ENCODE peak calls at places on chromosomes 5 and 9, in six cellular contexts. One of them, this sample, is unnamed.

GRCh38 chr5:136016945-136017530 is 11.8 kb upstream of the TGFBI start:
- DNase-seq in choroid plexus epithelial cell: peak
- DNase-seq in GM10248: no peak
- DNase-seq in HepG2: no peak
- DNase-seq in kidney epithelial cell: peak
- DNase-seq in sigmoid colon: peak
- DNase-seq in this sample: no peak

GRCh38 chr5:93893050-93893449 is 151.7 kb upstream of the POU5F2 start:
- DNase-seq in sigmoid colon: no peak
- DNase-seq in GM10248: no peak
- DNase-seq in HepG2: no peak
- DNase-seq in kidney epithelial cell: no peak
- DNase-seq in choroid plexus epithelial cell: no peak
- DNase-seq in this sample: no peak

GRCh38 chr5:122501087-122501435 is 189.0 kb downstream of the SNCAIP start:
- DNase-seq in GM10248: no peak
- DNase-seq in kidney epithelial cell: no peak
- DNase-seq in choroid plexus epithelial cell: peak
- DNase-seq in HepG2: no peak
- DNase-seq in sigmoid colon: no peak
- DNase-seq in this sample: no peak

GRCh38 chr9:78707481-78707977 is 410.6 kb downstream of the PSAT1 start:
- DNase-seq in choroid plexus epithelial cell: peak
- DNase-seq in GM10248: peak
- DNase-seq in kidney epithelial cell: no peak
- DNase-seq in HepG2: no peak
- DNase-seq in sigmoid colon: no peak
- DNase-seq in this sample: no peak

GRCh38 chr9:4902135-4902475 is 83.0 kb upstream of the JAK2 start:
- DNase-seq in GM10248: no peak
- DNase-seq in HepG2: peak
- DNase-seq in kidney epithelial cell: no peak
- DNase-seq in choroid plexus epithelial cell: no peak
- DNase-seq in sigmoid colon: no peak
- DNase-seq in this sample: no peak

GRCh38 chr9:95989304-95989703 is 113.8 kb downstream of the ERCC6L2 start:
- DNase-seq in sigmoid colon: no peak
- DNase-seq in HepG2: no peak
- DNase-seq in choroid plexus epithelial cell: no peak
- DNase-seq in GM10248: no peak
- DNase-seq in kidney epithelial cell: no peak
- DNase-seq in this sample: no peak

GRCh38 chr5:79011219-79011836 is 26.2 kb upstream of the ARSB start:
- DNase-seq in HepG2: no peak
- DNase-seq in GM10248: no peak
- DNase-seq in choroid plexus epithelial cell: peak
- DNase-seq in sigmoid colon: no peak
- DNase-seq in kidney epithelial cell: no peak
- DNase-seq in this sample: no peak

GRCh38 chr9:106203832-106204516 is 509.6 kb downstream of the TMEM38B start:
- DNase-seq in kidney epithelial cell: no peak
- DNase-seq in GM10248: no peak
- DNase-seq in choroid plexus epithelial cell: no peak
- DNase-seq in HepG2: no peak
- DNase-seq in sigmoid colon: no peak
- DNase-seq in this sample: no peak

GRCh38 chr9:69115621-69116020 is 58.5 kb upstream of the TJP2 start:
- DNase-seq in kidney epithelial cell: no peak
- DNase-seq in HepG2: no peak
- DNase-seq in GM10248: no peak
- DNase-seq in sigmoid colon: no peak
- DNase-seq in choroid plexus epithelial cell: no peak
- DNase-seq in this sample: no peak

GRCh38 chr9:78903581-78903980 is 606.7 kb downstream of the PSAT1 start:
- DNase-seq in GM10248: no peak
- DNase-seq in sigmoid colon: no peak
- DNase-seq in choroid plexus epithelial cell: peak
- DNase-seq in kidney epithelial cell: no peak
- DNase-seq in HepG2: no peak
- DNase-seq in this sample: no peak

GRCh38 chr5:117189772-117190171 is 615.1 kb upstream of the SEMA6A start:
- DNase-seq in GM10248: no peak
- DNase-seq in HepG2: no peak
- DNase-seq in choroid plexus epithelial cell: no peak
- DNase-seq in kidney epithelial cell: no peak
- DNase-seq in sigmoid colon: no peak
- DNase-seq in this sample: no peak

GRCh38 chr5:18394154-18394804 is 760.0 kb downstream of the TAF11L14 start:
- DNase-seq in GM10248: peak
- DNase-seq in kidney epithelial cell: peak
- DNase-seq in choroid plexus epithelial cell: peak
- DNase-seq in sigmoid colon: no peak
- DNase-seq in HepG2: peak
- DNase-seq in this sample: no peak

GRCh38 chr9:73042155-73042554 is 89.3 kb upstream of the ALDH1A1 start:
- DNase-seq in kidney epithelial cell: peak
- DNase-seq in choroid plexus epithelial cell: peak
- DNase-seq in sigmoid colon: no peak
- DNase-seq in GM10248: no peak
- DNase-seq in HepG2: no peak
- DNase-seq in this sample: no peak

GRCh38 chr5:7087719-7088297 is 308.1 kb upstream of the ADCY2 start:
- DNase-seq in sigmoid colon: no peak
- DNase-seq in HepG2: no peak
- DNase-seq in kidney epithelial cell: no peak
- DNase-seq in GM10248: no peak
- DNase-seq in choroid plexus epithelial cell: no peak
- DNase-seq in this sample: no peak

GRCh38 chr9:86557063-86557766 is 203.0 kb upstream of the TUT7 start:
- DNase-seq in sigmoid colon: peak
- DNase-seq in kidney epithelial cell: peak
- DNase-seq in choroid plexus epithelial cell: peak
- DNase-seq in HepG2: no peak
- DNase-seq in GM10248: no peak
- DNase-seq in this sample: no peak

GRCh38 chr5:114360816-114361723 is 800 bp upstream of the KCNN2 start:
- DNase-seq in GM10248: peak
- DNase-seq in choroid plexus epithelial cell: no peak
- DNase-seq in sigmoid colon: no peak
- DNase-seq in kidney epithelial cell: no peak
- DNase-seq in HepG2: no peak
- DNase-seq in this sample: no peak

GRCh38 chr9:32378496-32378895 is 5.9 kb upstream of the ACO1 start:
- DNase-seq in choroid plexus epithelial cell: peak
- DNase-seq in kidney epithelial cell: peak
- DNase-seq in sigmoid colon: no peak
- DNase-seq in GM10248: peak
- DNase-seq in HepG2: peak
- DNase-seq in this sample: no peak

GRCh38 chr5:87300744-87301143 is 33.1 kb downstream of the RASA1 start:
- DNase-seq in HepG2: peak
- DNase-seq in kidney epithelial cell: peak
- DNase-seq in choroid plexus epithelial cell: peak
- DNase-seq in GM10248: no peak
- DNase-seq in sigmoid colon: no peak
- DNase-seq in this sample: no peak

GRCh38 chr9:107090218-107090617 is 192.9 kb upstream of the RAD23B start:
- DNase-seq in sigmoid colon: no peak
- DNase-seq in HepG2: no peak
- DNase-seq in GM10248: no peak
- DNase-seq in choroid plexus epithelial cell: no peak
- DNase-seq in kidney epithelial cell: no peak
- DNase-seq in this sample: no peak

GRCh38 chr9:121916008-121916407 is 177.1 kb downstream of the TTLL11 start:
- DNase-seq in HepG2: no peak
- DNase-seq in kidney epithelial cell: no peak
- DNase-seq in GM10248: no peak
- DNase-seq in sigmoid colon: no peak
- DNase-seq in choroid plexus epithelial cell: peak
- DNase-seq in this sample: no peak

GRCh38 chr5:126805108-126805507 is 28.2 kb downstream of the LMNB1 start:
- DNase-seq in kidney epithelial cell: no peak
- DNase-seq in sigmoid colon: no peak
- DNase-seq in choroid plexus epithelial cell: peak
- DNase-seq in HepG2: no peak
- DNase-seq in GM10248: no peak
- DNase-seq in this sample: no peak

GRCh38 chr9:4549751-4550295 is 59.6 kb downstream of the SLC1A1 start:
- DNase-seq in sigmoid colon: no peak
- DNase-seq in HepG2: no peak
- DNase-seq in kidney epithelial cell: no peak
- DNase-seq in GM10248: no peak
- DNase-seq in choroid plexus epithelial cell: no peak
- DNase-seq in this sample: no peak

GRCh38 chr5:149133795-149134777 is 7.2 kb upstream of the ABLIM3 start:
- DNase-seq in sigmoid colon: no peak
- DNase-seq in GM10248: no peak
- DNase-seq in kidney epithelial cell: peak
- DNase-seq in choroid plexus epithelial cell: peak
- DNase-seq in HepG2: no peak
- DNase-seq in this sample: no peak

GRCh38 chr9:69168709-69169217 is 5.3 kb upstream of the TJP2 start:
- DNase-seq in GM10248: peak
- DNase-seq in choroid plexus epithelial cell: peak
- DNase-seq in HepG2: peak
- DNase-seq in kidney epithelial cell: no peak
- DNase-seq in sigmoid colon: no peak
- DNase-seq in this sample: no peak

GRCh38 chr5:4212981-4213819 is 617.6 kb downstream of the IRX1 start:
- DNase-seq in choroid plexus epithelial cell: no peak
- DNase-seq in GM10248: no peak
- DNase-seq in sigmoid colon: peak
- DNase-seq in kidney epithelial cell: no peak
- DNase-seq in HepG2: no peak
- DNase-seq in this sample: no peak

GRCh38 chr9:131053896-131054295 is 42.4 kb upstream of the AIF1L start:
- DNase-seq in choroid plexus epithelial cell: no peak
- DNase-seq in sigmoid colon: no peak
- DNase-seq in GM10248: no peak
- DNase-seq in kidney epithelial cell: no peak
- DNase-seq in HepG2: no peak
- DNase-seq in this sample: no peak

GRCh38 chr9:74277532-74277931 is 219.6 kb upstream of the RORB start:
- DNase-seq in choroid plexus epithelial cell: no peak
- DNase-seq in sigmoid colon: no peak
- DNase-seq in GM10248: peak
- DNase-seq in kidney epithelial cell: no peak
- DNase-seq in HepG2: no peak
- DNase-seq in this sample: no peak

GRCh38 chr9:69785757-69786156 is 25.9 kb upstream of the PTAR1 start:
- DNase-seq in kidney epithelial cell: no peak
- DNase-seq in sigmoid colon: no peak
- DNase-seq in choroid plexus epithelial cell: peak
- DNase-seq in HepG2: no peak
- DNase-seq in GM10248: no peak
- DNase-seq in this sample: no peak

GRCh38 chr5:73152411-73153388 is 20.3 kb upstream of the TMEM174 start:
- DNase-seq in sigmoid colon: no peak
- DNase-seq in choroid plexus epithelial cell: no peak
- DNase-seq in HepG2: no peak
- DNase-seq in kidney epithelial cell: no peak
- DNase-seq in GM10248: no peak
- DNase-seq in this sample: no peak
- TF ChIP-seq CTCF in sigmoid colon: no peak
- TF ChIP-seq CTCF in choroid plexus epithelial cell: peak
- TF ChIP-seq CTCF in HepG2: peak
- TF ChIP-seq CTCF in kidney epithelial cell: no peak
- TF ChIP-seq CTCF in GM10248: no peak
- TF ChIP-seq CTCF in this sample: peak

DNA sequence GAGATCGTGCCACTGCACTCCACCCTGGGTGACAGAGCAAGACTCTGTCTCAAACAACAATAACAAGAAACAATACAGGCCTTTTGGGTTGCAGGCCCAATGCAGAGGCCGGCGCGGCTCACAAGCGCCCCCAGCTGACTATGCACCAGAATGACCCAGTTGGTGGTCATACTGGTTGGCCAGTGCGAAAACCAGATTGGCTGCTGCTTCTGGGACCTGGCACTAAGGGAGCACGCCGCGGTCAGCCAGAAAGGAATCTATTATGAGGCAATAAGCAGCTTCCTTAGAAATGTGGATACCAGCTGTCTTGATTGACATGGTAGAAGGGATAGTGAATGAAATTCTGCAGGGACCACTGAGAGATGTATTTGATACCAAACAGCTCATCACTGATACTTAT is 35.0 kb downstream of the RANBP17 start:
- DNase-seq in kidney epithelial cell: no peak
- DNase-seq in choroid plexus epithelial cell: peak
- DNase-seq in HepG2: no peak
- DNase-seq in GM10248: peak
- DNase-seq in sigmoid colon: no peak
- DNase-seq in this sample: no peak
- TF ChIP-seq CTCF in kidney epithelial cell: no peak
- TF ChIP-seq CTCF in choroid plexus epithelial cell: peak
- TF ChIP-seq CTCF in HepG2: peak
- TF ChIP-seq CTCF in GM10248: peak
- TF ChIP-seq CTCF in sigmoid colon: no peak
- TF ChIP-seq CTCF in this sample: peak

DNA sequence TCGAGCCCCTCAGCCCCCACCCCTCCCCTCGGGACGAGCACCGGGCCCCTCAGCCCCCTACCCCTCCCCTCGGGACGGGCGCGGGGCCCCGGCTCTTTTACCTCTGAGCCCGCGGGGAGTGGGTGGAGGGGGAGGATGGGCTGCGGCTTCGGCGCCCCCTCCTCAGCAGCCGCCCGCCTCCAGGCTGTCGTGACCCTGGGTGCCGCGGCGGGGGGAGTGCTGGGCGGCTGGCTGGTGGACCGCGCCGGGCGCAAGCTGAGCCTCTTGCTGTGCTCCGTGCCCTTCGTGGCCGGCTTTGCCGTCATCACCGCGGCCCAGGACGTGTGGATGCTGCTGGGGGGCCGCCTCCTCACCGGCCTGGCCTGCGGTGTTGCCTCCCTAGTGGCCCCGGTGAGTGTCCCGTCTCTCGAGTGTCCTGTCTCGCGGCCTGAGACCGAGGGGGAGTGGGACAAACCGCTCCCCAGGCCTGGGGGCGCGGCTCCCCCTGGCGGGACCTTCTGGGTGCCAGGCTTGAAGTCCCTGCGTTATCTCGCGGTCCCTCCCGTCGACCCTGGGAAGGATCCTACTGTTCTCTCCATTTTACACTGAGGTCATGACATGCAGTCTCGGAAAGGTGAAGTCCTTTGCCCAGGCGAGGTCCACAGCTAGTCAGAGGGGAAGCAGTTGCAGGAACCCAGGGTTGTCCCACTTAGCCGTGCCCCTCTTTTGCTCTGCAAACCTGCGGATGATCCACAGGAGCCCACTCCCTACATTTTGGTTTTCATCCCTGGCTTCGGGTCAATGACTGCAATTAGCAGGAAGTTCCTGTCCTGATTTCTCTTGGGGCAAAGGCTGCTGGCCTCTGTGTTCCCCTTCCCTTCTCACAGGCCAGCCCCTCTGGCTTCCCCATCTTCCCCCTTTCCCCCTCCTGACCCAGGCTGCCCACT is 1.0 kb downstream of the SLC2A8 start:
- DNase-seq in HepG2: peak
- DNase-seq in sigmoid colon: peak
- DNase-seq in choroid plexus epithelial cell: peak
- DNase-seq in GM10248: peak
- DNase-seq in kidney epithelial cell: no peak
- DNase-seq in this sample: peak
- TF ChIP-seq CTCF in HepG2: peak
- TF ChIP-seq CTCF in sigmoid colon: peak
- TF ChIP-seq CTCF in choroid plexus epithelial cell: peak
- TF ChIP-seq CTCF in GM10248: peak
- TF ChIP-seq CTCF in kidney epithelial cell: peak
- TF ChIP-seq CTCF in this sample: peak

GRCh38 chr9:15513335-15513734 is 2.6 kb upstream of the PSIP1 start:
- DNase-seq in sigmoid colon: no peak
- DNase-seq in GM10248: no peak
- DNase-seq in choroid plexus epithelial cell: peak
- DNase-seq in HepG2: peak
- DNase-seq in kidney epithelial cell: no peak
- DNase-seq in this sample: no peak
- TF ChIP-seq CTCF in sigmoid colon: no peak
- TF ChIP-seq CTCF in GM10248: peak
- TF ChIP-seq CTCF in choroid plexus epithelial cell: peak
- TF ChIP-seq CTCF in HepG2: peak
- TF ChIP-seq CTCF in kidney epithelial cell: peak
- TF ChIP-seq CTCF in this sample: peak